ENCODE peak calls at places on chromosomes 3 and 15, in seven cellular contexts. G, S, W, U, H, E and D are unnamed samples.
A peak's percentile ranks its signal among the peaks of the same experiment; 100 is the strongest.

GRCh38 chr15:31360843-31361763 is 34.5 kb downstream of the KLF13 start:
- DNase-seq in G (no peak), S (no peak), W (no peak), U (no peak), H (no peak), E (peak; percentile 33), D (no peak)

GRCh38 chr15:47411733-47412530 is 305.4 kb upstream of the SEMA6D start:
- DNase-seq in G (no peak), S (no peak), W (no peak), U (no peak), H (no peak), E (no peak), D (no peak)

GRCh38 chr3:179036226-179036625 is 35.4 kb downstream of the ZMAT3 start:
- DNase-seq in G (no peak), S (no peak), W (no peak), U (no peak), H (no peak), E (peak; percentile 95), D (peak; percentile 89)

GRCh38 chr3:158407844-158408517 is 163.0 kb upstream of the MLF1 start:
- DNase-seq in G (no peak), S (no peak), W (no peak), U (no peak), H (no peak), E (no peak), D (no peak)

GRCh38 chr3:194098036-194098871 is 37.7 kb upstream of the HES1 start:
- DNase-seq in G (no peak), S (no peak), W (no peak), U (no peak), H (no peak), E (peak; percentile 9), D (no peak)

GRCh38 chr3:150426292-150426691 is 18.2 kb downstream of the TSC22D2 start:
- DNase-seq in G (no peak), S (no peak), W (no peak), U (no peak), H (no peak), E (no peak), D (no peak)

GRCh38 chr15:60235951-60236710 is 161.7 kb downstream of the ANXA2 start:
- DNase-seq in G (no peak), S (peak; percentile 36), W (no peak), U (no peak), H (no peak), E (peak; percentile 79), D (peak; percentile 87)

GRCh38 chr15:32718822-32719716 is 1.3 kb downstream of the GREM1 start:
- DNase-seq in G (peak; percentile 44), S (peak; percentile 48), W (peak; percentile 20), U (no peak), H (peak; percentile 73), E (no peak), D (peak; percentile 52)

GRCh38 chr3:11640009-11640673 is 3.6 kb downstream of the VGLL4 start:
- DNase-seq in G (no peak), S (no peak), W (no peak), U (peak; percentile 37), H (no peak), E (no peak), D (no peak)

GRCh38 chr3:114496021-114496434 is 202.2 kb downstream of the TIGIT start:
- DNase-seq in G (peak; percentile 76), S (no peak), W (no peak), U (peak; percentile 72), H (no peak), E (peak; percentile 79), D (no peak)

GRCh38 chr15:95059346-95059905 is 828.1 kb downstream of the MCTP2 start:
- DNase-seq in G (no peak), S (no peak), W (no peak), U (no peak), H (no peak), E (peak; percentile 52), D (no peak)

GRCh38 chr15:60370804-60371700 is 26.7 kb downstream of the ANXA2 start:
- DNase-seq in G (peak; percentile 99), S (no peak), W (no peak), U (peak; percentile 99), H (no peak), E (no peak), D (no peak)

GRCh38 chr3:155805204-155805801 is 775 bp downstream of the C3orf33 start:
- DNase-seq in G (no peak), S (peak; percentile 45), W (no peak), U (no peak), H (no peak), E (peak; percentile 52), D (peak; percentile 32)

GRCh38 chr3:123739146-123739545 is 145.0 kb downstream of the MYLK start:
- DNase-seq in G (no peak), S (no peak), W (no peak), U (no peak), H (no peak), E (no peak), D (no peak)

GRCh38 chr15:35107122-35107521 is 22.0 kb upstream of the NANOGP8 start:
- DNase-seq in G (no peak), S (no peak), W (no peak), U (peak; percentile 31), H (no peak), E (peak; percentile 41), D (no peak)

GRCh38 chr15:53520867-53521525 is 238.5 kb downstream of the WDR72 start:
- DNase-seq in G (no peak), S (no peak), W (peak; percentile 27), U (no peak), H (no peak), E (no peak), D (peak; percentile 10)

GRCh38 chr3:13389378-13389777 is 30.7 kb downstream of the NUP210 start:
- DNase-seq in G (no peak), S (peak; percentile 55), W (no peak), U (no peak), H (no peak), E (no peak), D (no peak)
- H3K23ac ChIP-seq in G (no peak overlapping the region), S (no peak overlapping the region), W (no peak overlapping the region), U (no peak overlapping the region), H (no peak overlapping the region), E (no peak overlapping the region), D (no peak overlapping the region)

DNA sequence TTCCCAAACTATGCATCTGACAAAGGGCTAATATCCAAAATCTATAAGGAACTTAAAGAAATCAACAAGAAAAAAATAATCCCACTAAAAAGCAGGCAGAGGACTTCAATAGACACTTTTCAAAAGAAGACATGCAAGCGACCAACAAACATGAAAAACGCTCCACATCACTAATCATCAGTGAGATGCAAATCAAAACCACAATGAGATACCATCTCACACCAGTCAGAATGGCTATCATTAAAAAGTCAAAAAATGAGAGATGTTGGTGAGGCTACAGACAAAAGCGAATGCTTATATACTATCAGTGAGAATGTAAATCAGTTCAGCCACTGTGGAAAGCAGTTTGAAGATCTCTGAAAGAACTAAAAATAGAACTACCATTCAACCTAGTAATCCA is 20.2 kb downstream of the CFAP44 start:
- DNase-seq in G (no peak), S (no peak), W (no peak), U (no peak), H (no peak), E (no peak), D (no peak)
- H3K23ac ChIP-seq in G (no peak overlapping the region), S (no peak overlapping the region), W (no peak overlapping the region), U (no peak overlapping the region), H (no peak overlapping the region), E (no peak overlapping the region), D (no peak overlapping the region)

DNA sequence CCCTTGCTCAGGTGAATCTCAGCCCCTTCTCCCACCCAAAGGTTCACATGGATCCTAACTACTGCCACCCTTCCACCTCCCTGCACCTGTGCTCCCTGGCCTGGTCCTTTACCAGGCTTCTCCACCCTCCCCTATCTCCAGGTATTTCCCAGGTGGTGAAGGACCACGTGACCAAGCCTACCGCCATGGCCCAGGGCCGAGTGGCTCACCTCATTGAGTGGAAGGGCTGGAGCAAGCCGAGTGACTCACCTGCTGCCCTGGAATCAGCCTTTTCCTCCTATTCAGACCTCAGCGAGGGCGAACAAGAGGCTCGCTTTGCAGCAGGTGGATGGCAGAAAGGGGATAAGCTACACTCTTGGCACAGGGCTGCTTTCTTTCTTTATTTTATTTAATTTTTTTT is 4.5 kb downstream of the FAM131A start:
- DNase-seq in G (no peak), S (no peak), W (no peak), U (no peak), H (no peak), E (peak; percentile 78), D (no peak)
- H3K23ac ChIP-seq in G (no peak overlapping the region), S (no peak overlapping the region), W (no peak overlapping the region), U (no peak overlapping the region), H (no peak overlapping the region), E (no peak overlapping the region), D (no peak overlapping the region)

GRCh38 chr3:52109556-52110380 is 44.5 kb downstream of the POC1A start:
- DNase-seq in G (peak; percentile 52), S (no peak), W (no peak), U (peak; percentile 47), H (no peak), E (no peak), D (peak; percentile 24)
- H3K23ac ChIP-seq in G (no peak overlapping the region), S (no peak overlapping the region), W (peak overlapping the region; percentile 17), U (no peak overlapping the region), H (no peak overlapping the region), E (no peak overlapping the region), D (no peak overlapping the region)

GRCh38 chr3:70789878-70790277 is 477.4 kb upstream of the MDFIC2 start:
- DNase-seq in G (no peak), S (no peak), W (no peak), U (no peak), H (no peak), E (no peak), D (no peak)
- H3K23ac ChIP-seq in G (no peak overlapping the region), S (no peak overlapping the region), W (no peak overlapping the region), U (no peak overlapping the region), H (no peak overlapping the region), E (no peak overlapping the region), D (no peak overlapping the region)

DNA sequence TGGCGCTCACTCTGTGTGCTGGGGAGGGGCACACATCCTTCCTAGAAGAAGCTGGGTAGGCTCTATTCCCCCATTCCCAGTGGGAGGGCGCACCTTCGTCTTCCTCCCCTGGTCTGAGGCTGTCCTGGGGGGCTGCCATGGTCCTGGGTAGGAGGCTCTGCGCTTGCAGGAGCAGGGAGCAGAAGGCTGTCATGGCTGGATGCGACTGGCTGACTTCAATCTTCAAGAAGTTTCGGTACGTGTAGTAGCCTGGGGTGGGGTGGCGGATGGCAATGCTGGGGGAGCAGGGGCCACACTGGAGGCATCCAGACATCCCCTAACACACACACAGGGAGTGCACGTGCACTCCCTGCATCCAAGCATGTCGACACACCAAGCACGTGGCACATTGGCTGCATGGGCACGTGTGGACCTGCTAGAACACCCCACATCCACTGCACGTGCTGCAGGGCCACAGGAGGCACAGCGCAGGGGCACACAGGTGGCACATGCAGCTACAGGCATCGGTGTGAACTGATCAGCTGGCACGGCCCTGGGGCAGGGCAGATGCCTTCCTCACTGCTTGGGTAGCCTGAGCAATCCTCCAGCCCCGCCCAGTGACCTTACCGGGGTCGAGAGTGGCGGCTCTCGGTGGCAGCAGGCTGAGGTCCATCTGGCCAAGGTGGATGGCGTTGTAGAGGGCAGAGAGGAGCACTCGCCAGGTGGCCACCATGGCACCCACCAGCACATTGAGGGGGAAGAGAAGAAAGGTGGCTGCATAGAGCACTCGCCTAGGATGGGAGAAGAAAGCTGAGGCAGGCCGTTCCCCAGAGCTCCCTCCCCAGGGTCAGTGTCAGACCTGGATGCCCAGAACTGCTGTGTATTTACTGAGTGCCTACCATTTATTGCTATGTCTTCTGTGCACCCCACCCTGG is 7.4 kb downstream of the ISLR start:
- DNase-seq in G (no peak), S (no peak), W (no peak), U (no peak), H (no peak), E (no peak), D (no peak)
- H3K23ac ChIP-seq in G (no peak overlapping the region), S (no peak overlapping the region), W (peak overlapping the region; percentile 63), U (no peak overlapping the region), H (no peak overlapping the region), E (no peak overlapping the region), D (peak overlapping the region; percentile 70)